ENCODE peak calls at places on chromosomes 3 and 15, in ten cellular contexts. I, N, R, W, Y, A, X, E, S and Q are unnamed samples. For H3K4me1 and H3K27me3, the result is how much of the 10 kb centered on the place peaks cover.

GRCh38 chr3:62604301-62604700 is 231.0 kb upstream of the FEZF2 start:
- DNase-seq in W (no peak), E (no peak), X (no peak), Y (no peak), A (no peak), R (peak), I (no peak), N (no peak), S (no peak), Q (no peak)

GRCh38 chr3:196220587-196220986 is 4.3 kb downstream of the SLC51A start:
- DNase-seq in E (peak), N (no peak), R (no peak), W (no peak), A (no peak), S (no peak), X (no peak), I (no peak), Y (no peak), Q (no peak)

GRCh38 chr3:112260563-112260962 is 33.5 kb downstream of the SLC9C1 start:
- DNase-seq in W (no peak), I (no peak), S (no peak), N (no peak), R (no peak), A (no peak), E (no peak), Y (no peak), X (no peak), Q (no peak)

GRCh38 chr15:38518084-38518483 is 46.5 kb downstream of the RASGRP1 start:
- DNase-seq in N (no peak), R (no peak), I (no peak), X (no peak), A (no peak), S (no peak), E (no peak), W (no peak), Y (no peak), Q (no peak)

GRCh38 chr3:120350431-120350941 is 1.3 kb upstream of the LRRC58 start:
- DNase-seq in S (no peak), N (peak), X (no peak), W (peak), E (peak), Y (no peak), A (peak), R (peak), I (peak), Q (no peak)

GRCh38 chr3:160564949-160565441 is 376 bp downstream of the KPNA4 start:
- DNase-seq in N (peak), I (no peak), X (peak), W (no peak), S (peak), A (peak), Y (peak), E (no peak), R (peak), Q (no peak)

GRCh38 chr3:12966847-12967750 is 106.1 kb downstream of the IQSEC1 start:
- DNase-seq in W (peak), R (peak), A (peak), S (peak), E (peak), X (no peak), N (peak), I (no peak), Y (no peak), Q (no peak)

GRCh38 chr15:77070180-77070499 is 769 bp downstream of the TSPAN3 start:
- DNase-seq in W (no peak), A (no peak), R (no peak), E (no peak), N (no peak), Y (no peak), S (no peak), X (no peak), I (no peak), Q (no peak)

GRCh38 chr15:60062826-60063225 is 58.7 kb downstream of the FOXB1 start:
- DNase-seq in W (no peak), I (no peak), R (peak), E (no peak), X (no peak), S (no peak), Y (no peak), N (no peak), A (no peak), Q (no peak)

GRCh38 chr3:177451277-177451880 is 254.1 kb upstream of the TBL1XR1 start:
- DNase-seq in R (peak), S (no peak), Y (no peak), W (no peak), I (no peak), E (no peak), X (no peak), A (no peak), N (no peak), Q (no peak)

GRCh38 chr3:9781551-9781950 is 10.7 kb downstream of the TADA3 start:
- DNase-seq in W (peak), X (no peak), I (no peak), Y (no peak), R (no peak), N (no peak), E (no peak), A (no peak), S (no peak), Q (no peak)

GRCh38 chr3:53490131-53490474 is 4.3 kb upstream of the CACNA1D start:
- DNase-seq in R (no peak), E (no peak), A (no peak), I (no peak), W (no peak), X (no peak), Y (no peak), N (no peak), S (no peak), Q (no peak)

GRCh38 chr3:48402281-48402732 is 27.6 kb downstream of the PLXNB1 start:
- DNase-seq in R (peak), I (peak), Y (peak), A (peak), X (peak), E (peak), N (no peak), S (peak), W (peak), Q (peak)

GRCh38 chr15:31091531-31091930 is 10.0 kb downstream of the TRPM1 start:
- DNase-seq in E (no peak), I (no peak), S (no peak), W (no peak), X (no peak), Y (no peak), N (no peak), A (no peak), R (peak), Q (no peak)

GRCh38 chr15:79522656-79523055 is 90.5 kb downstream of the MINAR1 start:
- DNase-seq in W (no peak), E (no peak), X (no peak), I (no peak), A (no peak), S (no peak), R (no peak), Y (no peak), N (no peak), Q (no peak)

GRCh38 chr3:134342269-134342668 is 32.0 kb downstream of the AMOTL2 start:
- DNase-seq in A (no peak), I (no peak), E (peak), Y (no peak), N (no peak), S (no peak), R (no peak), W (no peak), X (no peak), Q (no peak)

GRCh38 chr3:131020122-131020693 is 6.4 kb downstream of the ASTE1 start:
- DNase-seq in N (peak), E (no peak), W (no peak), I (no peak), X (no peak), Y (no peak), S (no peak), A (no peak), R (no peak), Q (no peak)

GRCh38 chr3:44915702-44916438 is 41.5 kb downstream of the TGM4 start:
- DNase-seq in E (no peak), Y (no peak), N (peak), I (no peak), X (no peak), W (no peak), A (no peak), R (peak), S (no peak), Q (no peak)

GRCh38 chr15:52227456-52227855 is 36.3 kb upstream of the GNB5 start:
- DNase-seq in I (peak), R (peak), E (peak), Y (peak), X (no peak), S (no peak), A (peak), W (peak), N (peak), Q (peak)

GRCh38 chr3:176961916-176962315 is 235.4 kb downstream of the TBL1XR1 start:
- DNase-seq in E (no peak), W (no peak), S (no peak), A (no peak), X (no peak), I (no peak), N (peak), Y (no peak), R (peak), Q (no peak)

GRCh38 chr15:34582461-34583357 is 742 bp downstream of the GOLGA8B start:
- DNase-seq in E (no peak), X (peak), Y (peak), R (peak), I (peak), N (peak), A (no peak), W (peak), S (peak), Q (no peak)

DNA sequence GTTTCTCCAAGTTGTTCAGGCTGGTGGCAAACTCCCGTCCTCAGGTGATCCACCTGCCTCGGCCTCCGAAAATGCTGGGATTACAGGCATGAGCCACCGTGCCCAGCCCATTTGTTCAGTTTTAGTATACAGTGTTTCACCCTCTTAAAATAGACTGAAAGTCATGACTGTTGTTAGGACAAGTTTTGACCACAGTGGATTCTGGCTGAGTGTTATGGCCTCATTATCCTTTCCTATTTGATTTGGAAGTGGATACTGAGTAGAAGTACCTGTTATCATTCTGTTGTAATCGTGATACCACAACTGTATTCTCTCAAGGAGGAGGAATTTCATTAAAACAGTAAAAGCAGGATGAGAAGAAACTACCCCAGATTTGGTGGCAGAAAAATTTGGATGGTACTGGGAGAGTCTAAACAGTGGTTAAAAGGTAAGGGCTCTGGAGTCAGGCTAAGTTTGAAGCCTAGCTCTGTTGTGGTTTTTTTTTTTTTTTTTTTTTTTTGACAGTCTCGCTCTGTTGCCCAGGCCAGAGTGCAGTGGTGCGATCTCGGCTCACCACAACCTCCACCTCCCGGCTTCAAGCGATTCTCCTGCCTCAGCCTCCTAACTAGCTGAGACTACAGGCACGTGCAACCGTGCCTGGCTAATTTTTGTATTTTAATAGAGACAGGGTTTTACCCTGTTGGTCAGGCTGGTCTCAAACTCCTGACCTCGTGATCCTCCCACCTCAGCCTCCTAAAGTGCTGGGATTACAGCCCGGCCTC is 2.6 kb downstream of the MAP2K1 start:
- DNase-seq in R (no peak), Y (no peak), S (no peak), I (no peak), A (no peak), W (no peak), E (no peak), N (no peak), X (no peak), Q (no peak)
- H3K4me3 ChIP-seq in R (no peak), Y (no peak), S (peak), I (no peak), A (no peak), W (no peak), E (no peak), N (peak), X (no peak), Q (no peak)

GRCh38 chr3:51966941-51967383 is 292 bp downstream of the PCBP4 start:
- DNase-seq in S (no peak), X (no peak), E (no peak), R (no peak), A (no peak), W (no peak), Y (no peak), N (no peak), I (no peak), Q (no peak)
- H3K4me1 ChIP-seq in S (half or more), X (under half), E (under half), R (under half), A (under half), W (under half), Y (under half), N (under half), I (under half), Q (half or more)

GRCh38 chr15:58357529-58358476 is 74.0 kb upstream of the LIPC start:
- DNase-seq in N (peak), X (no peak), E (no peak), R (peak), W (no peak), Y (no peak), S (no peak), A (no peak), I (no peak), Q (no peak)
- H3K27me3 ChIP-seq in N (under half), X (under half), E (under half), R (under half), W (under half), Y (under half), S (under half), A (under half), I (under half), Q (under half)

DNA sequence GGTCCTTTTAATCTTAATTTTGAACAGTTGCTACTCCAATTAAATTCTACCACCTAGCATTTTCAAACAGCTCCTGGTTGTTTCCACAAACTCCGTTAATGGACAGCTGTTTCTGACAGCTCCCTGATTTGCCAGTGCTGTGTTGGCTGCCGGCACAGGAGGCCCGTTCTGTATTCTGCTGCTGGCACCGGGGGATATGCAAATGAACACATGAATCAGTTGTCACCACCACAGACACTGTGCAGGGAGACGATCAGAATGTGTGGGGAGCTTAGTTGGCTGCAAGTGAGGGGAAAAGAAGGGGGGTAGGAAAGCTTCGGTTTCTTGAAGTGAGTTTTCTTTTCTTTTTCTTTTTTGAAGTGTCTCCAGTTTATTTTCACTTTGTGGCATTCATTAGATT is 438.6 kb upstream of the ARRDC4 start:
- DNase-seq in Y (peak), N (no peak), R (peak), W (no peak), S (peak), A (no peak), X (no peak), I (no peak), E (no peak), Q (no peak)
- H3K4me3 ChIP-seq in Y (no peak), N (no peak), R (no peak), W (no peak), S (peak), A (no peak), X (peak), I (no peak), E (no peak), Q (peak)

GRCh38 chr15:43796566-43796965 is 3.5 kb downstream of the SERINC4 start:
- DNase-seq in I (no peak), X (no peak), E (no peak), S (no peak), N (no peak), R (no peak), Y (no peak), A (no peak), W (no peak), Q (no peak)
- H3K4me1 ChIP-seq in I (under half), X (half or more), E (under half), S (half or more), N (under half), R (under half), Y (under half), A (half or more), W (under half), Q (under half)

GRCh38 chr15:89395996-89396395 is 61.4 kb upstream of the POLG start:
- DNase-seq in E (no peak), Y (no peak), S (no peak), I (no peak), X (no peak), N (no peak), W (no peak), A (no peak), R (no peak), Q (no peak)
- H3K27me3 ChIP-seq in E (under half), Y (under half), S (under half), I (under half), X (half or more), N (half or more), W (under half), A (under half), R (half or more), Q (under half)

GRCh38 chr15:93028632-93029612 is 60.1 kb downstream of the RGMA start:
- DNase-seq in R (peak), S (peak), I (peak), A (peak), W (peak), X (peak), E (peak), Y (peak), N (no peak), Q (peak)

GRCh38 chr15:93026359-93026758 is 62.7 kb downstream of the RGMA start:
- DNase-seq in W (peak), E (peak), S (no peak), X (no peak), I (no peak), Y (no peak), N (no peak), A (peak), R (no peak), Q (no peak)

GRCh38 chr15:93029613-93030429 is 59.2 kb downstream of the RGMA start:
- DNase-seq in W (no peak), R (peak), E (peak), S (peak), Y (no peak), I (no peak), X (no peak), A (peak), N (no peak), Q (peak)

GRCh38 chr15:93027413-93027812 is 61.6 kb downstream of the RGMA start:
- DNase-seq in X (no peak), E (peak), I (no peak), S (no peak), N (no peak), R (peak), Y (no peak), A (peak), W (peak), Q (no peak)

GRCh38 chr15:93028111-93028631 is 60.8 kb downstream of the RGMA start:
- DNase-seq in S (no peak), R (peak), W (peak), A (peak), X (no peak), N (no peak), Y (no peak), E (peak), I (no peak), Q (no peak)
- H3K4me3 ChIP-seq in S (peak), R (no peak), W (no peak), A (no peak), X (no peak), N (no peak), Y (no peak), E (peak), I (no peak), Q (peak)

GRCh38 chr3:50248387-50248786 is 12.4 kb downstream of the GNAI2 start:
- DNase-seq in N (no peak), E (peak), S (no peak), Y (no peak), I (no peak), R (no peak), W (no peak), X (no peak), A (no peak), Q (no peak)
- H3K4me1 ChIP-seq in N (under half), E (under half), S (half or more), Y (under half), I (under half), R (under half), W (under half), X (half or more), A (half or more), Q (half or more)

GRCh38 chr15:98548172-98548971 is 100.0 kb upstream of the IGF1R start:
- DNase-seq in N (peak), Y (peak), X (peak), W (peak), S (peak), R (peak), A (peak), E (peak), I (peak), Q (peak)
- H3K27me3 ChIP-seq in N (under half), Y (under half), X (under half), W (under half), S (under half), R (under half), A (under half), E (under half), I (under half), Q (under half)